ENCODE peak calls at places on chromosomes 6 and 20, in four cellular contexts. One of them, this sample, is unnamed.
A peak's percentile ranks its signal among the peaks of the same experiment; 100 is the strongest.

GRCh38 chr6:125236536-125237327 is 65.0 kb downstream of the HDDC2 start:
- DNase-seq in lower lobe of right lung: no peak
- DNase-seq in AG09309: no peak
- DNase-seq in SK-MEL-5: no peak
- DNase-seq in this sample: no peak

GRCh38 chr20:9839626-9840025 is 750 bp upstream of the PAK5 start:
- DNase-seq in SK-MEL-5: no peak
- DNase-seq in lower lobe of right lung: no peak
- DNase-seq in AG09309: no peak
- DNase-seq in this sample: no peak

GRCh38 chr6:33828452-33828763 is 24.6 kb upstream of the MLN start:
- DNase-seq in SK-MEL-5: no peak
- DNase-seq in AG09309: no peak
- DNase-seq in lower lobe of right lung: no peak
- DNase-seq in this sample: peak; percentile 52

GRCh38 chr6:156056085-156056484 is 600.4 kb upstream of the NOX3 start:
- DNase-seq in SK-MEL-5: no peak
- DNase-seq in AG09309: no peak
- DNase-seq in lower lobe of right lung: no peak
- DNase-seq in this sample: no peak

GRCh38 chr6:6942826-6943225 is 164.9 kb upstream of the RREB1 start:
- DNase-seq in AG09309: peak; percentile 46
- DNase-seq in SK-MEL-5: no peak
- DNase-seq in lower lobe of right lung: peak; percentile 78
- DNase-seq in this sample: no peak

GRCh38 chr6:146429831-146430230 is 113.8 kb upstream of the RAB32 start:
- DNase-seq in SK-MEL-5: no peak
- DNase-seq in lower lobe of right lung: no peak
- DNase-seq in AG09309: no peak
- DNase-seq in this sample: no peak

GRCh38 chr6:32845381-32845884 is 1.6 kb upstream of the PSMB8 start:
- DNase-seq in SK-MEL-5: no peak
- DNase-seq in AG09309: no peak
- DNase-seq in lower lobe of right lung: no peak
- DNase-seq in this sample: peak; percentile 73

GRCh38 chr20:32252189-32252588 is 25.3 kb upstream of the KIF3B start:
- DNase-seq in AG09309: no peak
- DNase-seq in lower lobe of right lung: no peak
- DNase-seq in SK-MEL-5: no peak
- DNase-seq in this sample: no peak

GRCh38 chr6:90217621-90218496 is 78.8 kb downstream of the BACH2 start:
- DNase-seq in SK-MEL-5: peak; percentile 83
- DNase-seq in AG09309: no peak
- DNase-seq in lower lobe of right lung: peak; percentile 66
- DNase-seq in this sample: no peak

GRCh38 chr6:144266091-144266649 is 19.0 kb upstream of the UTRN start:
- DNase-seq in lower lobe of right lung: peak; percentile 60
- DNase-seq in SK-MEL-5: no peak
- DNase-seq in AG09309: peak; percentile 63
- DNase-seq in this sample: peak; percentile 83

GRCh38 chr6:26556263-26557070 is 18.3 kb downstream of the HMGN4 start:
- DNase-seq in SK-MEL-5: peak; percentile 99
- DNase-seq in AG09309: peak; percentile 82
- DNase-seq in lower lobe of right lung: no peak
- DNase-seq in this sample: no peak

GRCh38 chr20:39249798-39250197 is 287.7 kb downstream of the DHX35 start:
- DNase-seq in SK-MEL-5: no peak
- DNase-seq in lower lobe of right lung: no peak
- DNase-seq in AG09309: no peak
- DNase-seq in this sample: no peak

GRCh38 chr20:61965606-61966491 is 99.8 kb downstream of the TAF4 start:
- DNase-seq in AG09309: no peak
- DNase-seq in lower lobe of right lung: no peak
- DNase-seq in SK-MEL-5: no peak
- DNase-seq in this sample: peak; percentile 80

GRCh38 chr6:17012421-17013225 is 89.2 kb upstream of the STMND1 start:
- DNase-seq in SK-MEL-5: peak; percentile 95
- DNase-seq in AG09309: no peak
- DNase-seq in lower lobe of right lung: no peak
- DNase-seq in this sample: no peak

GRCh38 chr6:118554698-118555097 is 6.6 kb downstream of the PLN start:
- DNase-seq in lower lobe of right lung: no peak
- DNase-seq in SK-MEL-5: no peak
- DNase-seq in AG09309: no peak
- DNase-seq in this sample: no peak

GRCh38 chr6:42200035-42200434 is 5.3 kb upstream of the GUCA1B start:
- DNase-seq in SK-MEL-5: no peak
- DNase-seq in AG09309: peak; percentile 91
- DNase-seq in lower lobe of right lung: no peak
- DNase-seq in this sample: no peak